ENCODE peak calls at places on chromosomes 5 and 9, in seven cellular contexts. One of them, this sample, is unnamed.

GRCh38 chr9:114014044-114014443 is 64.1 kb downstream of the AMBP start:
- DNase-seq in neuronal stem cell: no peak
- DNase-seq in IMR-90: no peak
- DNase-seq in H9: no peak
- DNase-seq in mesendoderm: no peak
- DNase-seq in trophoblast cell: no peak
- DNase-seq in mesenchymal stem cell: no peak
- DNase-seq in this sample: no peak

GRCh38 chr5:15452030-15452429 is 48.0 kb upstream of the FBXL7 start:
- DNase-seq in neuronal stem cell: no peak
- DNase-seq in IMR-90: no peak
- DNase-seq in H9: no peak
- DNase-seq in mesendoderm: no peak
- DNase-seq in trophoblast cell: no peak
- DNase-seq in mesenchymal stem cell: no peak
- DNase-seq in this sample: no peak

GRCh38 chr5:151719228-151719861 is 32.6 kb upstream of the SPARC start:
- DNase-seq in neuronal stem cell: no peak
- DNase-seq in IMR-90: peak; percentile 50
- DNase-seq in H9: peak; percentile 46
- DNase-seq in mesendoderm: peak; percentile 57
- DNase-seq in trophoblast cell: peak; percentile 51
- DNase-seq in mesenchymal stem cell: no peak
- DNase-seq in this sample: peak; percentile 67

GRCh38 chr9:4073371-4073770 is 226.5 kb downstream of the GLIS3 start:
- DNase-seq in neuronal stem cell: no peak
- DNase-seq in IMR-90: no peak
- DNase-seq in H9: peak; percentile 76
- DNase-seq in mesendoderm: peak; percentile 74
- DNase-seq in trophoblast cell: peak; percentile 62
- DNase-seq in mesenchymal stem cell: no peak
- DNase-seq in this sample: peak; percentile 72

GRCh38 chr5:140207250-140207954 is 32.4 kb downstream of the CYSTM1 start:
- DNase-seq in neuronal stem cell: no peak
- DNase-seq in IMR-90: no peak
- DNase-seq in H9: no peak
- DNase-seq in mesendoderm: no peak
- DNase-seq in trophoblast cell: no peak
- DNase-seq in mesenchymal stem cell: no peak
- DNase-seq in this sample: no peak

GRCh38 chr9:84137968-84138367 is 157.4 kb downstream of the RMI1 start:
- DNase-seq in neuronal stem cell: no peak
- DNase-seq in IMR-90: no peak
- DNase-seq in H9: no peak
- DNase-seq in mesendoderm: no peak
- DNase-seq in trophoblast cell: no peak
- DNase-seq in mesenchymal stem cell: peak; percentile 46
- DNase-seq in this sample: no peak

GRCh38 chr9:112180387-112180881 is 5.3 kb upstream of the SUSD1 start:
- DNase-seq in neuronal stem cell: no peak
- DNase-seq in IMR-90: no peak
- DNase-seq in H9: no peak
- DNase-seq in mesendoderm: peak; percentile 54
- DNase-seq in trophoblast cell: peak; percentile 61
- DNase-seq in mesenchymal stem cell: peak; percentile 34
- DNase-seq in this sample: no peak

GRCh38 chr5:113985505-113985904 is 376.4 kb upstream of the KCNN2 start:
- DNase-seq in neuronal stem cell: no peak
- DNase-seq in IMR-90: no peak
- DNase-seq in H9: no peak
- DNase-seq in mesendoderm: no peak
- DNase-seq in trophoblast cell: no peak
- DNase-seq in mesenchymal stem cell: no peak
- DNase-seq in this sample: no peak

GRCh38 chr5:178589180-178590140 is 733 bp downstream of the COL23A1 start:
- DNase-seq in neuronal stem cell: peak; percentile 41
- DNase-seq in IMR-90: peak; percentile 11
- DNase-seq in H9: peak; percentile 45
- DNase-seq in mesendoderm: peak; percentile 65
- DNase-seq in trophoblast cell: peak; percentile 45
- DNase-seq in mesenchymal stem cell: peak; percentile 40
- DNase-seq in this sample: peak; percentile 58

GRCh38 chr5:84637662-84638375 is 253.1 kb upstream of the EDIL3 start:
- DNase-seq in neuronal stem cell: no peak
- DNase-seq in IMR-90: no peak
- DNase-seq in H9: no peak
- DNase-seq in mesendoderm: no peak
- DNase-seq in trophoblast cell: no peak
- DNase-seq in mesenchymal stem cell: no peak
- DNase-seq in this sample: no peak

GRCh38 chr5:84634256-84634655 is 249.6 kb upstream of the EDIL3 start:
- DNase-seq in neuronal stem cell: no peak
- DNase-seq in IMR-90: peak; percentile 17
- DNase-seq in H9: no peak
- DNase-seq in mesendoderm: no peak
- DNase-seq in trophoblast cell: no peak
- DNase-seq in mesenchymal stem cell: no peak
- DNase-seq in this sample: no peak

GRCh38 chr5:84635235-84636055 is 250.8 kb upstream of the EDIL3 start:
- DNase-seq in neuronal stem cell: no peak
- DNase-seq in IMR-90: no peak
- DNase-seq in H9: no peak
- DNase-seq in mesendoderm: no peak
- DNase-seq in trophoblast cell: no peak
- DNase-seq in mesenchymal stem cell: no peak
- DNase-seq in this sample: no peak
- H3K23ac ChIP-seq in neuronal stem cell: peak overlapping the region; percentile 52
- H3K23ac ChIP-seq in IMR-90: no peak overlapping the region
- H3K23ac ChIP-seq in H9: no peak overlapping the region
- H3K23ac ChIP-seq in mesendoderm: no peak overlapping the region
- H3K23ac ChIP-seq in trophoblast cell: no peak overlapping the region
- H3K23ac ChIP-seq in mesenchymal stem cell: no peak overlapping the region
- H3K23ac ChIP-seq in this sample: no peak overlapping the region

DNA sequence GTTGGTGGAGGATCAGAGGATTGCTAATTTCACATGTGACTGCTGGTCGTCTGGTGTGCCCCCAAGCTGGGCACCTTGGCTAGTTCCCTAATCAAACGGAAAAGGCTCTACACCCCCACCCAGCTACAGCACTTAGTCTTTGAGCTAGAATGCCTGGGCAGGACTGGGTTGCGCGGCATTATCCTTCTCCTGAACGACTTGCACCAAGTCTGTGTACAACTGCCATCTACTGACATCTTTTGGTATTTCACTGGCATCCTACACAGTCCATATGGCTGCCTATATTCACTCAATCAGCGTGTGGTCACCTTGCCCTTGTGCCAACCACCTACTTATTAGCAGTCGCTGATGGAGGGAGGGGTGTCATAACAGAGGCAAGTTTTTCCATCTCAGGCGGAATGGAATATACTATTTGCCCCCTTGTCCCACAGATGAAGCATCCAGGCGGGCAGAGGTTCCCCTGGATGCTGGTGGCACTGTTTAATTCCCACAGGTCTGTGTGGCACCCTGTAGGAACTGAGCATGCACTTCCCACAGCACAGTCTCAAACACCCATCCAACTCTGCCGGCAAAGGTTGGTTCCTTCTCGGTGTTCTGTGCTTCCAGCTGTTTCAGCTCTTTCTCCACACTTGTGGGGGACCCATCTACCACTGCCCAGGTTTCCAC is 150.1 kb downstream of the OSTF1 start:
- DNase-seq in neuronal stem cell: peak; percentile 11
- DNase-seq in IMR-90: peak; percentile 68
- DNase-seq in H9: peak; percentile 72
- DNase-seq in mesendoderm: peak; percentile 77
- DNase-seq in trophoblast cell: peak; percentile 89
- DNase-seq in mesenchymal stem cell: peak; percentile 55
- DNase-seq in this sample: peak; percentile 51
- H3K23ac ChIP-seq in neuronal stem cell: no peak overlapping the region
- H3K23ac ChIP-seq in IMR-90: no peak overlapping the region
- H3K23ac ChIP-seq in H9: no peak overlapping the region
- H3K23ac ChIP-seq in mesendoderm: no peak overlapping the region
- H3K23ac ChIP-seq in trophoblast cell: no peak overlapping the region
- H3K23ac ChIP-seq in mesenchymal stem cell: no peak overlapping the region
- H3K23ac ChIP-seq in this sample: no peak overlapping the region

GRCh38 chr9:131018621-131019020 is 9.6 kb downstream of the LAMC3 start:
- DNase-seq in neuronal stem cell: no peak
- DNase-seq in IMR-90: no peak
- DNase-seq in H9: peak; percentile 56
- DNase-seq in mesendoderm: peak; percentile 53
- DNase-seq in trophoblast cell: no peak
- DNase-seq in mesenchymal stem cell: no peak
- DNase-seq in this sample: no peak

GRCh38 chr9:131015112-131015511 is 6.1 kb downstream of the LAMC3 start:
- DNase-seq in neuronal stem cell: no peak
- DNase-seq in IMR-90: no peak
- DNase-seq in H9: no peak
- DNase-seq in mesendoderm: no peak
- DNase-seq in trophoblast cell: no peak
- DNase-seq in mesenchymal stem cell: no peak
- DNase-seq in this sample: no peak

GRCh38 chr9:131017067-131017466 is 8.1 kb downstream of the LAMC3 start:
- DNase-seq in neuronal stem cell: no peak
- DNase-seq in IMR-90: no peak
- DNase-seq in H9: peak; percentile 81
- DNase-seq in mesendoderm: peak; percentile 62
- DNase-seq in trophoblast cell: no peak
- DNase-seq in mesenchymal stem cell: peak; percentile 14
- DNase-seq in this sample: no peak

GRCh38 chr9:131013771-131014676 is 5.0 kb downstream of the LAMC3 start:
- DNase-seq in neuronal stem cell: no peak
- DNase-seq in IMR-90: no peak
- DNase-seq in H9: no peak
- DNase-seq in mesendoderm: no peak
- DNase-seq in trophoblast cell: no peak
- DNase-seq in mesenchymal stem cell: no peak
- DNase-seq in this sample: no peak

DNA sequence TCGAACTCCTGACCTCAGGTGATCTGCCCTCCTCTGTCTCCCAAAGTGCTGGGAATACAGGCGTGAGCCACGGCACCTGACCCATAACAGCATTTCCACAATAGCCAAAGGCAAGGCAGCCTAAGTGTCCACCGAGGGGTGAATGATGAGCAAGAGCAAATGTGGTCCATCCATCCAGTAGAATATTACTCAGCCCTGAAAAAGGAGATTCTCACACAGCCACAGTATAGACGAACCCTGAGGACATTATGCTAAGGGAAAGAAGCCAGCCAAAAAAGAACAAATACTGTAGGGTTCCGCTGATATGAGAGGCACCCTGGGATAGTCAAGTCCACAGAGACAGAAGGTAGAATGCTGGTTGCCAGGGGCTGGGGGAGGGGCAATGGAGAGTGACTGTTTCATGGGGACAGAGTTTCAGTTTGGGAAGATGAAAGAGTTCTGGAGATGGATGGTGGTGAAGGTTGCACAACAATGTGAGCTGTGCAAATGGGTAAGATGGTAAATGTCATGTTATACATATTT is 7.0 kb downstream of the LAMC3 start:
- DNase-seq in neuronal stem cell: no peak
- DNase-seq in IMR-90: no peak
- DNase-seq in H9: no peak
- DNase-seq in mesendoderm: no peak
- DNase-seq in trophoblast cell: no peak
- DNase-seq in mesenchymal stem cell: no peak
- DNase-seq in this sample: no peak
- H3K23ac ChIP-seq in neuronal stem cell: no peak overlapping the region
- H3K23ac ChIP-seq in IMR-90: no peak overlapping the region
- H3K23ac ChIP-seq in H9: no peak overlapping the region
- H3K23ac ChIP-seq in mesendoderm: no peak overlapping the region
- H3K23ac ChIP-seq in trophoblast cell: no peak overlapping the region
- H3K23ac ChIP-seq in mesenchymal stem cell: no peak overlapping the region
- H3K23ac ChIP-seq in this sample: no peak overlapping the region

GRCh38 chr5:2536632-2537031 is 214.8 kb downstream of the IRX2 start:
- DNase-seq in neuronal stem cell: no peak
- DNase-seq in IMR-90: no peak
- DNase-seq in H9: no peak
- DNase-seq in mesendoderm: no peak
- DNase-seq in trophoblast cell: no peak
- DNase-seq in mesenchymal stem cell: no peak
- DNase-seq in this sample: no peak

GRCh38 chr5:2531318-2531717 is 220.2 kb downstream of the IRX2 start:
- DNase-seq in neuronal stem cell: no peak
- DNase-seq in IMR-90: no peak
- DNase-seq in H9: no peak
- DNase-seq in mesendoderm: no peak
- DNase-seq in trophoblast cell: no peak
- DNase-seq in mesenchymal stem cell: no peak
- DNase-seq in this sample: no peak

GRCh38 chr5:2532809-2533208 is 218.7 kb downstream of the IRX2 start:
- DNase-seq in neuronal stem cell: no peak
- DNase-seq in IMR-90: no peak
- DNase-seq in H9: no peak
- DNase-seq in mesendoderm: no peak
- DNase-seq in trophoblast cell: no peak
- DNase-seq in mesenchymal stem cell: no peak
- DNase-seq in this sample: no peak

GRCh38 chr5:2534970-2535369 is 216.5 kb downstream of the IRX2 start:
- DNase-seq in neuronal stem cell: no peak
- DNase-seq in IMR-90: no peak
- DNase-seq in H9: no peak
- DNase-seq in mesendoderm: no peak
- DNase-seq in trophoblast cell: no peak
- DNase-seq in mesenchymal stem cell: no peak
- DNase-seq in this sample: no peak

GRCh38 chr5:2534251-2534650 is 217.2 kb downstream of the IRX2 start:
- DNase-seq in neuronal stem cell: no peak
- DNase-seq in IMR-90: no peak
- DNase-seq in H9: no peak
- DNase-seq in mesendoderm: no peak
- DNase-seq in trophoblast cell: no peak
- DNase-seq in mesenchymal stem cell: no peak
- DNase-seq in this sample: no peak
- H3K23ac ChIP-seq in neuronal stem cell: no peak overlapping the region
- H3K23ac ChIP-seq in IMR-90: no peak overlapping the region
- H3K23ac ChIP-seq in H9: no peak overlapping the region
- H3K23ac ChIP-seq in mesendoderm: no peak overlapping the region
- H3K23ac ChIP-seq in trophoblast cell: no peak overlapping the region
- H3K23ac ChIP-seq in mesenchymal stem cell: no peak overlapping the region
- H3K23ac ChIP-seq in this sample: no peak overlapping the region

GRCh38 chr9:106784076-106784475 is 78.9 kb upstream of the ZNF462 start:
- DNase-seq in neuronal stem cell: peak; percentile 3
- DNase-seq in IMR-90: no peak
- DNase-seq in H9: no peak
- DNase-seq in mesendoderm: peak; percentile 63
- DNase-seq in trophoblast cell: peak; percentile 97
- DNase-seq in mesenchymal stem cell: peak; percentile 69
- DNase-seq in this sample: no peak
- H3K23ac ChIP-seq in neuronal stem cell: no peak overlapping the region
- H3K23ac ChIP-seq in IMR-90: no peak overlapping the region
- H3K23ac ChIP-seq in H9: no peak overlapping the region
- H3K23ac ChIP-seq in mesendoderm: no peak overlapping the region
- H3K23ac ChIP-seq in trophoblast cell: no peak overlapping the region
- H3K23ac ChIP-seq in mesenchymal stem cell: no peak overlapping the region
- H3K23ac ChIP-seq in this sample: no peak overlapping the region

GRCh38 chr5:134383980-134384697 is 12.8 kb downstream of the UBE2B start:
- DNase-seq in neuronal stem cell: no peak
- DNase-seq in IMR-90: no peak
- DNase-seq in H9: no peak
- DNase-seq in mesendoderm: no peak
- DNase-seq in trophoblast cell: no peak
- DNase-seq in mesenchymal stem cell: no peak
- DNase-seq in this sample: no peak

GRCh38 chr5:134392301-134392700 is 19.4 kb downstream of the CDKN2AIPNL start:
- DNase-seq in neuronal stem cell: no peak
- DNase-seq in IMR-90: peak; percentile 70
- DNase-seq in H9: no peak
- DNase-seq in mesendoderm: no peak
- DNase-seq in trophoblast cell: no peak
- DNase-seq in mesenchymal stem cell: peak; percentile 43
- DNase-seq in this sample: no peak

GRCh38 chr5:134387443-134387842 is 16.1 kb downstream of the UBE2B start:
- DNase-seq in neuronal stem cell: no peak
- DNase-seq in IMR-90: no peak
- DNase-seq in H9: no peak
- DNase-seq in mesendoderm: no peak
- DNase-seq in trophoblast cell: no peak
- DNase-seq in mesenchymal stem cell: no peak
- DNase-seq in this sample: no peak
- H3K23ac ChIP-seq in neuronal stem cell: no peak overlapping the region
- H3K23ac ChIP-seq in IMR-90: peak overlapping the region; percentile 24
- H3K23ac ChIP-seq in H9: no peak overlapping the region
- H3K23ac ChIP-seq in mesendoderm: no peak overlapping the region
- H3K23ac ChIP-seq in trophoblast cell: no peak overlapping the region
- H3K23ac ChIP-seq in mesenchymal stem cell: no peak overlapping the region
- H3K23ac ChIP-seq in this sample: no peak overlapping the region